ENCODE peak calls at places on chromosomes 16 and 17, in seven cellular contexts. X is foreskin fibroblast, O is NCI-H510A, F is dermis blood vessel endothelial cell, L is EL, I is IMR-90, U is GM23248. G is an unnamed sample.
A peak's percentile ranks its signal among the peaks of the same experiment; 100 is the strongest.

GRCh38 chr16:50151744-50152143 is 1.4 kb upstream of the TENT4B start:
- DNase-seq in X (no peak), O (no peak), F (no peak), L (no peak), I (no peak), U (no peak), G (no peak)

GRCh38 chr16:78277374-78277773 is 177.9 kb downstream of the WWOX start:
- DNase-seq in X (no peak), O (no peak), F (no peak), L (no peak), I (no peak), U (no peak), G (no peak)

GRCh38 chr17:81676906-81677305 is 6.7 kb downstream of the ARL16 start:
- DNase-seq in X (no peak), O (no peak), F (no peak), L (no peak), I (no peak), U (no peak), G (no peak)

GRCh38 chr17:27247071-27247957 is 46.6 kb upstream of the WSB1 start:
- DNase-seq in X (peak; percentile 84), O (peak; percentile 60), F (peak; percentile 97), L (peak; percentile 79), I (peak; percentile 85), U (peak; percentile 75), G (peak; percentile 73)

GRCh38 chr17:3762922-3763776 is 37.8 kb downstream of the ITGAE start:
- DNase-seq in X (no peak), O (no peak), F (no peak), L (no peak), I (no peak), U (no peak), G (no peak)

GRCh38 chr17:48310748-48311213 is 119.2 kb downstream of the SKAP1 start:
- DNase-seq in X (no peak), O (peak; percentile 99), F (no peak), L (no peak), I (no peak), U (no peak), G (no peak)

GRCh38 chr17:78272181-78272913 is 40.9 kb downstream of the TMEM235 start:
- DNase-seq in X (no peak), O (peak; percentile 77), F (no peak), L (no peak), I (peak; percentile 90), U (no peak), G (no peak)

GRCh38 chr16:77951788-77952187 is 70.6 kb upstream of the CLEC3A start:
- DNase-seq in X (no peak), O (peak; percentile 49), F (peak; percentile 30), L (no peak), I (no peak), U (no peak), G (no peak)

GRCh38 chr16:88373211-88373610 is 9.5 kb upstream of the ZNF469 start:
- DNase-seq in X (no peak), O (no peak), F (no peak), L (no peak), I (no peak), U (no peak), G (no peak)

GRCh38 chr17:35804658-35805192 is 4.6 kb upstream of the TAF15 start:
- DNase-seq in X (peak; percentile 93), O (peak; percentile 41), F (peak; percentile 95), L (peak; percentile 88), I (peak; percentile 92), U (peak; percentile 94), G (peak; percentile 94)

GRCh38 chr17:29089601-29090044 is 46.7 kb downstream of the PIPOX start:
- DNase-seq in X (no peak), O (peak; percentile 85), F (no peak), L (no peak), I (no peak), U (no peak), G (no peak)

GRCh38 chr17:694239-694638 is 20.4 kb downstream of the VPS53 start:
- DNase-seq in X (peak; percentile 93), O (no peak), F (peak; percentile 80), L (peak; percentile 98), I (peak; percentile 99), U (peak; percentile 95), G (peak; percentile 81)

G was measured in fibroblast of the conjunctiva.